ENCODE peak calls at places on chromosomes 13 and 19, in nine cellular contexts. H is left ventricle myocardium inferior; F is CD8-positive, alpha-beta T cell; J is neural progenitor cell; Z is right lobe of liver; M is spleen; N is colonic mucosa; X is suprapubic skin; U is PC-9. P is an unnamed sample. For H3K4me1, the result is how much of the 10 kb centered on the place peaks cover.

GRCh38 chr19:991174-991931 is 7.2 kb downstream of the WDR18 start:
- DNase-seq in N (peak), H (no peak), Z (peak), J (peak), M (no peak), X (no peak), U (no peak), F (peak), P (peak)

GRCh38 chr13:29884671-29885424 is 34.4 kb upstream of the UBL3 start:
- DNase-seq in U (no peak), M (no peak), N (no peak), Z (no peak), X (no peak), F (no peak), H (no peak), J (peak), P (peak)

GRCh38 chr13:82571653-82572052 is 1310.6 kb downstream of the SLITRK1 start:
- DNase-seq in X (no peak), Z (no peak), J (no peak), N (no peak), U (no peak), H (no peak), M (no peak), F (no peak), P (no peak)

GRCh38 chr13:112771877-112772538 is 82.2 kb downstream of the ATP11A start:
- DNase-seq in N (no peak), H (no peak), U (no peak), M (peak), F (no peak), Z (no peak), X (no peak), J (no peak), P (no peak)

GRCh38 chr19:5850743-5851293 is 431 bp downstream of the FUT3 start:
- DNase-seq in H (no peak), N (peak), M (no peak), Z (no peak), J (no peak), F (no peak), X (no peak), U (peak), P (no peak)

GRCh38 chr13:113607477-113608245 is 23.1 kb downstream of the TFDP1 start:
- DNase-seq in N (no peak), M (peak), Z (peak), F (no peak), H (no peak), U (no peak), X (no peak), J (no peak), P (no peak)

GRCh38 chr13:31965361-31966066 is 66.1 kb upstream of the FRY start:
- DNase-seq in N (no peak), Z (no peak), J (no peak), F (no peak), X (no peak), M (no peak), H (no peak), U (peak), P (no peak)

GRCh38 chr13:48400820-48401219 is 12.1 kb downstream of the LPAR6 start:
- DNase-seq in M (no peak), Z (no peak), F (no peak), N (no peak), X (no peak), H (no peak), U (peak), J (no peak), P (no peak)

GRCh38 chr19:37867831-37868230 is 38.6 kb downstream of the WDR87 start:
- DNase-seq in J (no peak), M (no peak), X (no peak), F (no peak), U (peak), N (no peak), Z (no peak), H (no peak), P (peak)

GRCh38 chr13:20141238-20142018 is 19.4 kb downstream of the GJA3 start:
- DNase-seq in H (peak), U (no peak), J (no peak), F (no peak), Z (no peak), X (no peak), M (no peak), N (no peak), P (peak)

GRCh38 chr13:31956944-31957644 is 74.5 kb upstream of the FRY start:
- DNase-seq in H (no peak), X (no peak), M (no peak), J (no peak), F (no peak), U (no peak), N (no peak), Z (no peak), P (no peak)

GRCh38 chr13:97220151-97220900 is 1.8 kb upstream of the MBNL2 start:
- DNase-seq in U (peak), X (no peak), J (no peak), F (no peak), H (no peak), N (no peak), Z (no peak), M (no peak), P (no peak)

GRCh38 chr19:19911150-19911549 is 10.4 kb downstream of the ZNF93 start:
- DNase-seq in U (no peak), F (no peak), H (no peak), M (no peak), J (no peak), X (no peak), Z (no peak), N (no peak), P (no peak)

GRCh38 chr19:42091300-42092266 is 15.6 kb downstream of the ZNF574 start:
- DNase-seq in M (peak), H (no peak), U (peak), J (no peak), X (no peak), F (no peak), N (peak), Z (no peak), P (peak)

DNA sequence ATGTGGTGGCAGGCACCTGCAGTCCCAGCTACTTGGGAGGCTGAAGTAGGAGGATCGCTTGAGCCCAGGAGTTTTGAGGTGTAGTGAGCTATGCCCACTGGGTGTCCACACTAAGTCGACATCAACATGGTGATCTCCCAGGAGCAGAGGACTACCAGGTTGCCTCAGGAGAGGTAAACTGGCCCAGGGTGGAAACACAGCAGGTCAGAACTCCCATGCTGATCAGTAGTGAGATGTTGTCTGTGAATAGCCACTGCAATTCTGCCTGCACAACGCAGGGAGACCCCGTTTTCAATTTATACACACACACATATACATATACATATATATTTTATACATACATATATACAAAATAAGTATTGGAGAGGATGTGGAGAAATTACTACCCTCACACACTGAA is 2.1 kb upstream of the ZNF224 start:
- DNase-seq in J (no peak), H (no peak), U (no peak), Z (no peak), N (no peak), M (no peak), F (no peak), X (no peak), P (no peak)
- TF ChIP-seq CTCF in J (no peak), H (no peak), U (no peak), Z (no peak), N (no peak), M (no peak), F (no peak), X (no peak), P (no peak)

GRCh38 chr19:28483197-28483596 is 729.8 kb downstream of the UQCRFS1 start:
- DNase-seq in Z (no peak), F (no peak), J (no peak), N (no peak), X (no peak), U (no peak), H (no peak), M (no peak), P (no peak)

GRCh38 chr19:28485300-28485699 is 727.7 kb downstream of the UQCRFS1 start:
- DNase-seq in M (peak), N (peak), F (no peak), J (no peak), X (no peak), U (no peak), Z (no peak), H (no peak), P (peak)

GRCh38 chr19:28482221-28482620 is 730.7 kb downstream of the UQCRFS1 start:
- DNase-seq in F (no peak), J (no peak), U (no peak), Z (no peak), H (no peak), X (no peak), N (peak), M (peak), P (no peak)

GRCh38 chr19:28486934-28487333 is 726.0 kb downstream of the UQCRFS1 start:
- DNase-seq in Z (no peak), M (peak), F (no peak), N (no peak), J (no peak), U (no peak), X (no peak), H (no peak), P (no peak)

DNA sequence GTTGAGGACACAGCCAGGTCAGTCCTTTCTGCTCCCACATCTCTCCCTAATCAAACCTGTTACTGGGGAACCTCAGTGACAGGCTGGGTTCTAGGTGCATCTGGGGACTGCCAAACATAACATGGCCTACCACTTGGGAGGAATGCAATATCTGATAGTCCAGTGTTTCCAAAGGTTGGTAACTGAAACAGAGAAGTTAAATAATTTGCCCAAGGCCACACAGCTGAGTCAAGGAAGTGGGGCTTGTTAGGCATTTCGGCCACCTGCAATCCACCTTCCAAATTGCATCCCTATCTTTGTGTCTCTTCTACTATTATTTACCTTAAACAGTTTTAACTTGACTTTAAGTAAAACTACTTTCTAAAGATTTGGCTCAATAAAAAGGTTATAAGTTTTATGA is 731.3 kb downstream of the UQCRFS1 start:
- DNase-seq in Z (no peak), J (no peak), U (no peak), N (no peak), F (no peak), H (no peak), X (no peak), M (peak), P (no peak)
- H3K4me3 ChIP-seq in Z (no peak), J (no peak), U (no peak), N (no peak), F (no peak), H (no peak), X (no peak), M (no peak), P (no peak)

DNA sequence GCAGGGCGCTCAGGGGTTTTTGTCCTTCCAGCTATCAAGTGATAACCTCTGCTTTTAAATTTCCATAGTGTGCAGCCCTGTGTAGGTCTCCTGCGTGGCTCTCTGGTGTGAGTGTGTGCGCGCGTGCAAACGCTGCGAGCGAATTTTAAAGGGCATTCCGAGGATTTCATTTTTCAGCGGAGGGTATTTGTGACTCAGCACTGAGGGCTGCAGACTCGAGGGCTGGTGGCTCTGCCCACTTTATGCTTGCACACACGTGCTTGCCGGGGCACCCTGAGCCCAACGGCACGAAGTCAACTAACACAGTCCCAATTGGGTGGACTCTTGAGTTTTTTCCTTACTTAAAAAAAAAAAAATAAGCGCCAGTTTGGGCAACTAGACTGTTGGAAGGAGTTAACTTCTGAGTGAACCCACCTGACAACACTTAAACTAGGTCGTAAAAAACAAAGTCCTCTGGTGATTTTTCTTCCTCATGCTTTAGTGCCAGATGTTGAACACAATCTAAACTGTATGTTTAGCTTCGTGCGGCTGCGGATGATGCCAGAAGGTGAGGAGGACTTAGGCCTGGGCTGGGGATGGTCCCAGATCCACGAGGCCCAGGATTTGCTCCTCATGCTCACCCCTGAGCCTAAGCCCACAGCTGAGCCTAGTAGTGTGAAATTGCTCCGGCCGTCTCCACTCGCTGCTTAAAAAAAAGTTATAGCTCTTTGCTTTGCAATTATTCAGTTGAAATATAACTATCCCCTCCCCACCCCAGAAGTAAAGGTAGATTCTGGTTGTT is 2.1 kb downstream of the FGF9 start:
- DNase-seq in N (peak), M (no peak), F (no peak), J (peak), Z (no peak), H (no peak), U (no peak), X (no peak), P (peak)
- H3K4me1 ChIP-seq in N (under half), M (under half), F (under half), J (under half), Z (under half), H (half or more), U (under half), X (half or more), P (under half)

GRCh38 chr19:7979011-7979410 is 26.4 kb downstream of the ELAVL1 start:
- DNase-seq in F (no peak), N (no peak), J (no peak), X (no peak), U (no peak), M (peak), H (no peak), Z (peak), P (no peak)
- TF ChIP-seq CTCF in F (no peak), N (no peak), J (no peak), X (no peak), U (no peak), M (no peak), H (no peak), Z (peak), P (no peak)